ENCODE peak calls at places on chromosomes 4 and X, in ten cellular contexts. F is stimulated activated effector memory CD8-positive, alpha-beta T cell treated with anti-CD3 and anti-CD28 coated beads, Interleukin-12 subunit alpha, Interleukin-12 subunit beta, amount 100 ng/mL, for 72 hours; J is amniotic epithelial cell; D is naive thymus-derived CD8-positive, alpha-beta T cell; R is NCI-H446; Y is GM20000; M is WERI-Rb-1; V is T-helper 2 cell; X is cardiac muscle cell; W is T-helper 9 cell. P is an unnamed sample.

GRCh38 chr4:177566691-177567090 is 124.5 kb upstream of the AGA start:
- DNase-seq in M (no peak), W (no peak), F (no peak), Y (no peak), X (no peak), D (no peak), J (no peak), V (no peak), R (no peak), P (no peak)

GRCh38 chrX:45584717-45585116 is 384.0 kb upstream of the DIPK2B start:
- DNase-seq in Y (no peak), D (no peak), V (no peak), W (no peak), F (no peak), X (no peak), R (no peak), M (no peak), J (no peak), P (no peak)

GRCh38 chr4:138507527-138507926 is 265.4 kb upstream of the SLC7A11 start:
- DNase-seq in V (no peak), J (peak; percentile 99), X (peak; percentile 54), F (no peak), D (no peak), W (no peak), M (no peak), R (no peak), Y (no peak), P (no peak)

GRCh38 chr4:159280442-159281172 is 177.7 kb downstream of the RAPGEF2 start:
- DNase-seq in D (no peak), F (no peak), M (no peak), X (no peak), V (no peak), W (no peak), Y (no peak), J (no peak), R (no peak), P (no peak)

GRCh38 chr4:168514249-168514852 is 17.5 kb downstream of the PALLD start:
- DNase-seq in R (peak; percentile 74), W (no peak), F (no peak), X (peak; percentile 62), D (no peak), M (no peak), J (peak; percentile 42), V (no peak), Y (peak; percentile 12), P (no peak)

GRCh38 chrX:17967888-17968287 is 106.8 kb upstream of the RAI2 start:
- DNase-seq in M (no peak), Y (no peak), W (no peak), R (no peak), V (no peak), J (no peak), X (no peak), F (no peak), D (no peak), P (no peak)

GRCh38 chr4:42271096-42271495 is 118.6 kb upstream of the BEND4 start:
- DNase-seq in J (no peak), D (no peak), Y (no peak), W (no peak), X (no peak), R (no peak), V (no peak), F (no peak), M (no peak), P (no peak)

GRCh38 chrX:43357741-43358140 is 298.4 kb upstream of the MAOA start:
- DNase-seq in J (no peak), Y (no peak), X (no peak), R (no peak), V (no peak), F (no peak), M (no peak), D (no peak), W (no peak), P (no peak)

GRCh38 chrX:106954041-106954440 is 33.8 kb downstream of the CLDN2 start:
- DNase-seq in D (no peak), F (no peak), J (no peak), M (no peak), W (no peak), Y (no peak), R (no peak), X (no peak), V (no peak), P (no peak)

GRCh38 chrX:37578045-37578444 is 6.6 kb downstream of the LANCL3 start:
- DNase-seq in F (no peak), W (no peak), Y (no peak), M (no peak), X (no peak), V (no peak), R (no peak), D (no peak), J (no peak), P (no peak)

GRCh38 chr4:1459081-1459480 is 52.8 kb upstream of the NKX1-1 start:
- DNase-seq in R (no peak), Y (no peak), M (no peak), W (no peak), J (no peak), V (no peak), X (no peak), F (no peak), D (no peak), P (no peak)

GRCh38 chr4:107647591-107647990 is 72.4 kb downstream of the PAPSS1 start:
- DNase-seq in M (no peak), W (no peak), J (no peak), X (no peak), Y (no peak), R (no peak), V (no peak), F (no peak), D (no peak), P (no peak)

GRCh38 chr4:121484633-121485032 is 103.8 kb upstream of the QRFPR start:
- DNase-seq in Y (peak; percentile 39), F (no peak), J (peak; percentile 64), W (no peak), V (no peak), M (peak; percentile 52), D (no peak), X (peak; percentile 81), R (peak; percentile 42), P (peak; percentile 34)

GRCh38 chrX:122046815-122047214 is 999.4 kb downstream of the GLUD2 start:
- DNase-seq in J (no peak), Y (no peak), M (no peak), F (no peak), W (no peak), D (no peak), X (no peak), R (no peak), V (no peak), P (no peak)

GRCh38 chr4:185811509-185812364 is at the start of gene SORBS2:
- DNase-seq in Y (peak; percentile 45), J (peak; percentile 73), X (peak; percentile 74), R (no peak), W (no peak), D (no peak), M (peak; percentile 79), V (no peak), F (no peak), P (peak; percentile 71)

GRCh38 chr4:52100062-52100461 is 49.0 kb downstream of the SPATA18 start:
- DNase-seq in D (no peak), Y (no peak), W (no peak), R (no peak), M (no peak), V (no peak), X (peak; percentile 21), F (no peak), J (no peak), P (no peak)

GRCh38 chr4:173521474-173522159 is 8.4 kb downstream of the HAND2 start:
- DNase-seq in R (no peak), J (no peak), Y (no peak), X (no peak), M (no peak), W (no peak), F (no peak), V (no peak), D (no peak), P (peak; percentile 83)

GRCh38 chr4:52947691-52948397 is 85.7 kb downstream of the RASL11B start:
- DNase-seq in W (no peak), X (no peak), V (no peak), Y (no peak), D (no peak), F (no peak), R (no peak), J (no peak), M (peak; percentile 39), P (peak; percentile 23)

GRCh38 chrX:110675866-110676265 is 119.8 kb downstream of the CHRDL1 start:
- DNase-seq in D (no peak), J (no peak), Y (no peak), R (no peak), V (no peak), M (no peak), W (no peak), X (no peak), F (no peak), P (no peak)

GRCh38 chrX:22351966-22352365 is 79.3 kb downstream of the CBLL2 start:
- DNase-seq in W (no peak), X (no peak), J (no peak), Y (no peak), F (no peak), D (no peak), V (no peak), M (no peak), R (no peak), P (no peak)

GRCh38 chrX:129961180-129962083 is 21.0 kb upstream of the BCORL1 start:
- DNase-seq in Y (peak; percentile 82), D (peak; percentile 51), W (peak; percentile 46), R (no peak), J (no peak), F (peak; percentile 75), X (no peak), V (peak; percentile 47), M (no peak), P (peak; percentile 51)

GRCh38 chrX:103356023-103356798 is at the start of gene TCEAL9:
- DNase-seq in J (peak; percentile 83), V (no peak), F (no peak), R (peak; percentile 77), W (no peak), X (peak; percentile 88), Y (no peak), M (peak; percentile 45), D (no peak), P (peak; percentile 58)

GRCh38 chr4:152024881-152025280 is 264.1 kb upstream of the GATB start:
- DNase-seq in W (no peak), V (no peak), D (no peak), M (no peak), Y (no peak), R (no peak), F (no peak), X (no peak), J (no peak), P (no peak)